ENCODE peak calls at places on chromosome 14, in ten cellular contexts. One of them, this sample, is unnamed.

GRCh38 chr14:65062096-65063075 is 39.9 kb downstream of the MAX start:
- DNase-seq in fibroblast of the conjunctiva: no peak
- DNase-seq in NCI-H1105: no peak
- DNase-seq in hypothalamus: no peak
- DNase-seq in glomerular endothelial cell: no peak
- DNase-seq in neural crest cell: no peak
- DNase-seq in ELR: peak
- DNase-seq in prostate gland: no peak
- DNase-seq in RWPE1: no peak
- DNase-seq in activated T-cell treated with anti-CD3 and anti-CD28 coated beads, Interleukin-2, amount 50 U/mL, for 4 hours: no peak
- DNase-seq in this sample: no peak

GRCh38 chr14:60241091-60241490 is 7.9 kb upstream of the PPM1A start:
- DNase-seq in fibroblast of the conjunctiva: no peak
- DNase-seq in NCI-H1105: no peak
- DNase-seq in hypothalamus: no peak
- DNase-seq in glomerular endothelial cell: no peak
- DNase-seq in neural crest cell: no peak
- DNase-seq in ELR: no peak
- DNase-seq in prostate gland: no peak
- DNase-seq in RWPE1: no peak
- DNase-seq in activated T-cell treated with anti-CD3 and anti-CD28 coated beads, Interleukin-2, amount 50 U/mL, for 4 hours: no peak
- DNase-seq in this sample: no peak

GRCh38 chr14:44392984-44393383 is 114.1 kb downstream of the FSCB start:
- DNase-seq in fibroblast of the conjunctiva: no peak
- DNase-seq in NCI-H1105: no peak
- DNase-seq in hypothalamus: no peak
- DNase-seq in glomerular endothelial cell: no peak
- DNase-seq in neural crest cell: no peak
- DNase-seq in ELR: no peak
- DNase-seq in prostate gland: no peak
- DNase-seq in RWPE1: no peak
- DNase-seq in activated T-cell treated with anti-CD3 and anti-CD28 coated beads, Interleukin-2, amount 50 U/mL, for 4 hours: no peak
- DNase-seq in this sample: no peak

GRCh38 chr14:75126679-75127473 is at the start of gene NEK9:
- DNase-seq in fibroblast of the conjunctiva: peak
- DNase-seq in NCI-H1105: peak
- DNase-seq in hypothalamus: peak
- DNase-seq in glomerular endothelial cell: no peak
- DNase-seq in neural crest cell: peak
- DNase-seq in ELR: peak
- DNase-seq in prostate gland: peak
- DNase-seq in RWPE1: peak
- DNase-seq in activated T-cell treated with anti-CD3 and anti-CD28 coated beads, Interleukin-2, amount 50 U/mL, for 4 hours: peak
- DNase-seq in this sample: peak

GRCh38 chr14:24032727-24033418 is 18.9 kb upstream of the CARMIL3 start:
- DNase-seq in fibroblast of the conjunctiva: peak
- DNase-seq in NCI-H1105: no peak
- DNase-seq in hypothalamus: no peak
- DNase-seq in glomerular endothelial cell: no peak
- DNase-seq in neural crest cell: no peak
- DNase-seq in ELR: peak
- DNase-seq in prostate gland: no peak
- DNase-seq in RWPE1: peak
- DNase-seq in activated T-cell treated with anti-CD3 and anti-CD28 coated beads, Interleukin-2, amount 50 U/mL, for 4 hours: no peak
- DNase-seq in this sample: no peak

GRCh38 chr14:21917699-21918436 is 244.2 kb upstream of the OR4E1 start:
- DNase-seq in fibroblast of the conjunctiva: peak
- DNase-seq in NCI-H1105: peak
- DNase-seq in hypothalamus: no peak
- DNase-seq in glomerular endothelial cell: peak
- DNase-seq in neural crest cell: peak
- DNase-seq in ELR: peak
- DNase-seq in prostate gland: peak
- DNase-seq in RWPE1: peak
- DNase-seq in activated T-cell treated with anti-CD3 and anti-CD28 coated beads, Interleukin-2, amount 50 U/mL, for 4 hours: peak
- DNase-seq in this sample: no peak

GRCh38 chr14:97851438-97851995 is 1054.3 kb downstream of the VRK1 start:
- DNase-seq in fibroblast of the conjunctiva: no peak
- DNase-seq in NCI-H1105: peak
- DNase-seq in hypothalamus: no peak
- DNase-seq in glomerular endothelial cell: no peak
- DNase-seq in neural crest cell: no peak
- DNase-seq in ELR: no peak
- DNase-seq in prostate gland: no peak
- DNase-seq in RWPE1: no peak
- DNase-seq in activated T-cell treated with anti-CD3 and anti-CD28 coated beads, Interleukin-2, amount 50 U/mL, for 4 hours: no peak
- DNase-seq in this sample: no peak

GRCh38 chr14:33569844-33570716 is 380.8 kb downstream of the EGLN3 start:
- DNase-seq in fibroblast of the conjunctiva: no peak
- DNase-seq in NCI-H1105: no peak
- DNase-seq in hypothalamus: no peak
- DNase-seq in glomerular endothelial cell: no peak
- DNase-seq in neural crest cell: no peak
- DNase-seq in ELR: peak
- DNase-seq in prostate gland: no peak
- DNase-seq in RWPE1: peak
- DNase-seq in activated T-cell treated with anti-CD3 and anti-CD28 coated beads, Interleukin-2, amount 50 U/mL, for 4 hours: no peak
- DNase-seq in this sample: no peak

GRCh38 chr14:68544150-68544892 is 248.5 kb downstream of the ZFP36L1 start:
- DNase-seq in fibroblast of the conjunctiva: peak
- DNase-seq in NCI-H1105: no peak
- DNase-seq in hypothalamus: no peak
- DNase-seq in glomerular endothelial cell: no peak
- DNase-seq in neural crest cell: no peak
- DNase-seq in ELR: peak
- DNase-seq in prostate gland: peak
- DNase-seq in RWPE1: peak
- DNase-seq in activated T-cell treated with anti-CD3 and anti-CD28 coated beads, Interleukin-2, amount 50 U/mL, for 4 hours: no peak
- DNase-seq in this sample: no peak

GRCh38 chr14:99158150-99158549 is 113.8 kb downstream of the BCL11B start:
- DNase-seq in fibroblast of the conjunctiva: no peak
- DNase-seq in NCI-H1105: no peak
- DNase-seq in hypothalamus: no peak
- DNase-seq in glomerular endothelial cell: no peak
- DNase-seq in neural crest cell: no peak
- DNase-seq in ELR: no peak
- DNase-seq in prostate gland: no peak
- DNase-seq in RWPE1: no peak
- DNase-seq in activated T-cell treated with anti-CD3 and anti-CD28 coated beads, Interleukin-2, amount 50 U/mL, for 4 hours: no peak
- DNase-seq in this sample: no peak

GRCh38 chr14:21267431-21267845 is 1.8 kb downstream of the HNRNPC start:
- DNase-seq in fibroblast of the conjunctiva: no peak
- DNase-seq in NCI-H1105: no peak
- DNase-seq in hypothalamus: no peak
- DNase-seq in glomerular endothelial cell: no peak
- DNase-seq in neural crest cell: no peak
- DNase-seq in ELR: peak
- DNase-seq in prostate gland: no peak
- DNase-seq in RWPE1: no peak
- DNase-seq in activated T-cell treated with anti-CD3 and anti-CD28 coated beads, Interleukin-2, amount 50 U/mL, for 4 hours: no peak
- DNase-seq in this sample: no peak

GRCh38 chr14:20986811-20987210 is 3.0 kb upstream of the METTL17 start:
- DNase-seq in fibroblast of the conjunctiva: peak
- DNase-seq in NCI-H1105: no peak
- DNase-seq in hypothalamus: no peak
- DNase-seq in glomerular endothelial cell: no peak
- DNase-seq in neural crest cell: no peak
- DNase-seq in ELR: peak
- DNase-seq in prostate gland: no peak
- DNase-seq in RWPE1: peak
- DNase-seq in activated T-cell treated with anti-CD3 and anti-CD28 coated beads, Interleukin-2, amount 50 U/mL, for 4 hours: no peak
- DNase-seq in this sample: no peak

GRCh38 chr14:99720941-99721791 is 37.1 kb downstream of the CYP46A1 start:
- DNase-seq in fibroblast of the conjunctiva: no peak
- DNase-seq in NCI-H1105: no peak
- DNase-seq in hypothalamus: no peak
- DNase-seq in glomerular endothelial cell: no peak
- DNase-seq in neural crest cell: no peak
- DNase-seq in ELR: no peak
- DNase-seq in prostate gland: no peak
- DNase-seq in RWPE1: no peak
- DNase-seq in activated T-cell treated with anti-CD3 and anti-CD28 coated beads, Interleukin-2, amount 50 U/mL, for 4 hours: no peak
- DNase-seq in this sample: no peak

GRCh38 chr14:54610051-54610977 is 43.4 kb downstream of the SAMD4A start:
- DNase-seq in fibroblast of the conjunctiva: no peak
- DNase-seq in NCI-H1105: no peak
- DNase-seq in hypothalamus: no peak
- DNase-seq in glomerular endothelial cell: no peak
- DNase-seq in neural crest cell: no peak
- DNase-seq in ELR: peak
- DNase-seq in prostate gland: no peak
- DNase-seq in RWPE1: no peak
- DNase-seq in activated T-cell treated with anti-CD3 and anti-CD28 coated beads, Interleukin-2, amount 50 U/mL, for 4 hours: no peak
- DNase-seq in this sample: no peak

GRCh38 chr14:105883066-105884005 is 357.0 kb downstream of the TMEM121 start:
- DNase-seq in fibroblast of the conjunctiva: no peak
- DNase-seq in NCI-H1105: no peak
- DNase-seq in hypothalamus: no peak
- DNase-seq in glomerular endothelial cell: no peak
- DNase-seq in neural crest cell: no peak
- DNase-seq in ELR: no peak
- DNase-seq in prostate gland: no peak
- DNase-seq in RWPE1: no peak
- DNase-seq in activated T-cell treated with anti-CD3 and anti-CD28 coated beads, Interleukin-2, amount 50 U/mL, for 4 hours: peak
- DNase-seq in this sample: peak

GRCh38 chr14:23548351-23549318 is 2.9 kb downstream of the ZFHX2 start:
- DNase-seq in fibroblast of the conjunctiva: no peak
- DNase-seq in NCI-H1105: no peak
- DNase-seq in hypothalamus: no peak
- DNase-seq in glomerular endothelial cell: no peak
- DNase-seq in neural crest cell: no peak
- DNase-seq in ELR: no peak
- DNase-seq in prostate gland: no peak
- DNase-seq in RWPE1: no peak
- DNase-seq in activated T-cell treated with anti-CD3 and anti-CD28 coated beads, Interleukin-2, amount 50 U/mL, for 4 hours: no peak
- DNase-seq in this sample: no peak

GRCh38 chr14:31124197-31124596 is 83.4 kb downstream of the HECTD1 start:
- DNase-seq in fibroblast of the conjunctiva: no peak
- DNase-seq in NCI-H1105: no peak
- DNase-seq in hypothalamus: no peak
- DNase-seq in glomerular endothelial cell: no peak
- DNase-seq in neural crest cell: no peak
- DNase-seq in ELR: no peak
- DNase-seq in prostate gland: no peak
- DNase-seq in RWPE1: no peak
- DNase-seq in activated T-cell treated with anti-CD3 and anti-CD28 coated beads, Interleukin-2, amount 50 U/mL, for 4 hours: no peak
- DNase-seq in this sample: no peak

GRCh38 chr14:68822132-68822651 is 29.3 kb upstream of the ZFP36L1 start:
- DNase-seq in fibroblast of the conjunctiva: no peak
- DNase-seq in NCI-H1105: no peak
- DNase-seq in hypothalamus: no peak
- DNase-seq in glomerular endothelial cell: no peak
- DNase-seq in neural crest cell: no peak
- DNase-seq in ELR: no peak
- DNase-seq in prostate gland: no peak
- DNase-seq in RWPE1: no peak
- DNase-seq in activated T-cell treated with anti-CD3 and anti-CD28 coated beads, Interleukin-2, amount 50 U/mL, for 4 hours: no peak
- DNase-seq in this sample: no peak

GRCh38 chr14:70416322-70416716 is 571 bp downstream of the SYNJ2BP start:
- DNase-seq in fibroblast of the conjunctiva: no peak
- DNase-seq in NCI-H1105: peak
- DNase-seq in hypothalamus: no peak
- DNase-seq in glomerular endothelial cell: no peak
- DNase-seq in neural crest cell: no peak
- DNase-seq in ELR: peak
- DNase-seq in prostate gland: no peak
- DNase-seq in RWPE1: peak
- DNase-seq in activated T-cell treated with anti-CD3 and anti-CD28 coated beads, Interleukin-2, amount 50 U/mL, for 4 hours: no peak
- DNase-seq in this sample: no peak

GRCh38 chr14:39033371-39033770 is 69.7 kb downstream of the SEC23A start:
- DNase-seq in fibroblast of the conjunctiva: no peak
- DNase-seq in NCI-H1105: no peak
- DNase-seq in hypothalamus: no peak
- DNase-seq in glomerular endothelial cell: no peak
- DNase-seq in neural crest cell: no peak
- DNase-seq in ELR: peak
- DNase-seq in prostate gland: no peak
- DNase-seq in RWPE1: no peak
- DNase-seq in activated T-cell treated with anti-CD3 and anti-CD28 coated beads, Interleukin-2, amount 50 U/mL, for 4 hours: no peak
- DNase-seq in this sample: no peak

GRCh38 chr14:93009471-93010117 is 86.6 kb downstream of the CHGA start:
- DNase-seq in fibroblast of the conjunctiva: no peak
- DNase-seq in NCI-H1105: no peak
- DNase-seq in hypothalamus: peak
- DNase-seq in glomerular endothelial cell: no peak
- DNase-seq in neural crest cell: peak
- DNase-seq in ELR: peak
- DNase-seq in prostate gland: no peak
- DNase-seq in RWPE1: no peak
- DNase-seq in activated T-cell treated with anti-CD3 and anti-CD28 coated beads, Interleukin-2, amount 50 U/mL, for 4 hours: no peak
- DNase-seq in this sample: no peak

GRCh38 chr14:64387232-64387737 is 868 bp upstream of the MTHFD1 start:
- DNase-seq in fibroblast of the conjunctiva: no peak
- DNase-seq in NCI-H1105: peak
- DNase-seq in hypothalamus: no peak
- DNase-seq in glomerular endothelial cell: no peak
- DNase-seq in neural crest cell: no peak
- DNase-seq in ELR: peak
- DNase-seq in prostate gland: peak
- DNase-seq in RWPE1: peak
- DNase-seq in activated T-cell treated with anti-CD3 and anti-CD28 coated beads, Interleukin-2, amount 50 U/mL, for 4 hours: no peak
- DNase-seq in this sample: peak

GRCh38 chr14:60670994-60671393 is 21.7 kb upstream of the SIX1 start:
- DNase-seq in fibroblast of the conjunctiva: no peak
- DNase-seq in NCI-H1105: no peak
- DNase-seq in hypothalamus: no peak
- DNase-seq in glomerular endothelial cell: no peak
- DNase-seq in neural crest cell: no peak
- DNase-seq in ELR: no peak
- DNase-seq in prostate gland: no peak
- DNase-seq in RWPE1: no peak
- DNase-seq in activated T-cell treated with anti-CD3 and anti-CD28 coated beads, Interleukin-2, amount 50 U/mL, for 4 hours: no peak
- DNase-seq in this sample: no peak

GRCh38 chr14:100557658-100558057 is 29.6 kb downstream of the BEGAIN start:
- DNase-seq in fibroblast of the conjunctiva: no peak
- DNase-seq in NCI-H1105: no peak
- DNase-seq in hypothalamus: no peak
- DNase-seq in glomerular endothelial cell: no peak
- DNase-seq in neural crest cell: no peak
- DNase-seq in ELR: peak
- DNase-seq in prostate gland: no peak
- DNase-seq in RWPE1: no peak
- DNase-seq in activated T-cell treated with anti-CD3 and anti-CD28 coated beads, Interleukin-2, amount 50 U/mL, for 4 hours: no peak
- DNase-seq in this sample: no peak

GRCh38 chr14:98694541-98694940 is 577.5 kb downstream of the BCL11B start:
- DNase-seq in fibroblast of the conjunctiva: no peak
- DNase-seq in NCI-H1105: no peak
- DNase-seq in hypothalamus: no peak
- DNase-seq in glomerular endothelial cell: no peak
- DNase-seq in neural crest cell: no peak
- DNase-seq in ELR: no peak
- DNase-seq in prostate gland: no peak
- DNase-seq in RWPE1: no peak
- DNase-seq in activated T-cell treated with anti-CD3 and anti-CD28 coated beads, Interleukin-2, amount 50 U/mL, for 4 hours: no peak
- DNase-seq in this sample: no peak

GRCh38 chr14:36647827-36648753 is 13.6 kb upstream of the PAX9 start:
- DNase-seq in fibroblast of the conjunctiva: peak
- DNase-seq in NCI-H1105: peak
- DNase-seq in hypothalamus: no peak
- DNase-seq in glomerular endothelial cell: no peak
- DNase-seq in neural crest cell: peak
- DNase-seq in ELR: peak
- DNase-seq in prostate gland: peak
- DNase-seq in RWPE1: peak
- DNase-seq in activated T-cell treated with anti-CD3 and anti-CD28 coated beads, Interleukin-2, amount 50 U/mL, for 4 hours: no peak
- DNase-seq in this sample: peak

GRCh38 chr14:36096090-36096489 is 80.4 kb downstream of the PTCSC3 start:
- DNase-seq in fibroblast of the conjunctiva: peak
- DNase-seq in NCI-H1105: no peak
- DNase-seq in hypothalamus: no peak
- DNase-seq in glomerular endothelial cell: no peak
- DNase-seq in neural crest cell: no peak
- DNase-seq in ELR: no peak
- DNase-seq in prostate gland: no peak
- DNase-seq in RWPE1: peak
- DNase-seq in activated T-cell treated with anti-CD3 and anti-CD28 coated beads, Interleukin-2, amount 50 U/mL, for 4 hours: no peak
- DNase-seq in this sample: no peak

GRCh38 chr14:50045039-50045711 is 71.2 kb downstream of the VCPKMT start:
- DNase-seq in fibroblast of the conjunctiva: no peak
- DNase-seq in NCI-H1105: no peak
- DNase-seq in hypothalamus: no peak
- DNase-seq in glomerular endothelial cell: no peak
- DNase-seq in neural crest cell: no peak
- DNase-seq in ELR: peak
- DNase-seq in prostate gland: peak
- DNase-seq in RWPE1: no peak
- DNase-seq in activated T-cell treated with anti-CD3 and anti-CD28 coated beads, Interleukin-2, amount 50 U/mL, for 4 hours: peak
- DNase-seq in this sample: no peak

This sample was measured in COR-L47.